ENCODE peak calls at places on chromosomes 2 and 18, in four cellular contexts. One of them, this sample, is unnamed.

GRCh38 chr2:215828528-215829184 is 184.7 kb downstream of the MREG start:
- DNase-seq in SW 1271: no peak
- DNase-seq in dermis microvascular lymphatic vessel endothelial cell: peak
- DNase-seq in AG04450: no peak
- DNase-seq in this sample: peak

GRCh38 chr2:1704606-1705556 is 39.4 kb downstream of the PXDN start:
- DNase-seq in SW 1271: no peak
- DNase-seq in dermis microvascular lymphatic vessel endothelial cell: no peak
- DNase-seq in AG04450: no peak
- DNase-seq in this sample: no peak

GRCh38 chr2:235810297-235810696 is 316.5 kb downstream of the AGAP1 start:
- DNase-seq in SW 1271: no peak
- DNase-seq in dermis microvascular lymphatic vessel endothelial cell: no peak
- DNase-seq in AG04450: no peak
- DNase-seq in this sample: no peak

GRCh38 chr18:61852496-61852895 is 40.3 kb downstream of the RNF152 start:
- DNase-seq in SW 1271: no peak
- DNase-seq in dermis microvascular lymphatic vessel endothelial cell: no peak
- DNase-seq in AG04450: no peak
- DNase-seq in this sample: no peak

GRCh38 chr2:39632871-39633270 is 32.8 kb upstream of the TMEM178A start:
- DNase-seq in SW 1271: no peak
- DNase-seq in dermis microvascular lymphatic vessel endothelial cell: no peak
- DNase-seq in AG04450: no peak
- DNase-seq in this sample: no peak

GRCh38 chr2:64212346-64212745 is 68.1 kb upstream of the PELI1 start:
- DNase-seq in SW 1271: no peak
- DNase-seq in dermis microvascular lymphatic vessel endothelial cell: no peak
- DNase-seq in AG04450: no peak
- DNase-seq in this sample: no peak

GRCh38 chr2:120423167-120423943 is 77.4 kb downstream of the INHBB start:
- DNase-seq in SW 1271: no peak
- DNase-seq in dermis microvascular lymphatic vessel endothelial cell: no peak
- DNase-seq in AG04450: no peak
- DNase-seq in this sample: no peak

GRCh38 chr2:188291142-188291616 is 495 bp upstream of the GULP1 start:
- DNase-seq in SW 1271: no peak
- DNase-seq in dermis microvascular lymphatic vessel endothelial cell: no peak
- DNase-seq in AG04450: no peak
- DNase-seq in this sample: peak

GRCh38 chr2:29561241-29562027 is 360.0 kb downstream of the ALK start:
- DNase-seq in SW 1271: no peak
- DNase-seq in dermis microvascular lymphatic vessel endothelial cell: no peak
- DNase-seq in AG04450: no peak
- DNase-seq in this sample: no peak

This sample was measured in mucosa of gallbladder.